ENCODE peak calls at places on chromosomes 12 and 14, in six cellular contexts. L is PC-3, F is HCT116, B is GM23248, S is MM.1S, A is SK-N-SH. I is an unnamed sample.

GRCh38 chr14:84646791-84647500 is 883.0 kb upstream of the FLRT2 start:
- DNase-seq in L (no peak), F (no peak), B (no peak), S (no peak), A (no peak), I (no peak)

GRCh38 chr14:41362134-41362533 is 244.5 kb upstream of the LRFN5 start:
- DNase-seq in L (peak), F (no peak), B (peak), S (no peak), A (no peak), I (no peak)

GRCh38 chr12:53842686-53843085 is 90.9 kb upstream of the CISTR start:
- DNase-seq in L (no peak), F (no peak), B (no peak), S (no peak), A (no peak), I (no peak)

GRCh38 chr14:99511421-99512109 is 30.4 kb downstream of the CCNK start:
- DNase-seq in L (no peak), F (no peak), B (peak), S (no peak), A (peak), I (no peak)

GRCh38 chr14:39186941-39187525 is 12.0 kb downstream of the PNN start:
- DNase-seq in L (no peak), F (no peak), B (no peak), S (no peak), A (no peak), I (no peak)

GRCh38 chr12:39573971-39574370 is 45.6 kb downstream of the ABCD2 start:
- DNase-seq in L (peak), F (no peak), B (no peak), S (no peak), A (no peak), I (no peak)

GRCh38 chr12:105382771-105383632 is 52.5 kb downstream of the C12orf75 start:
- DNase-seq in L (peak), F (peak), B (peak), S (peak), A (peak), I (peak)

GRCh38 chr12:88419794-88420193 is 160.5 kb downstream of the KITLG start:
- DNase-seq in L (peak), F (no peak), B (peak), S (no peak), A (no peak), I (no peak)

GRCh38 chr12:24890048-24890447 is 58.9 kb downstream of the BCAT1 start:
- DNase-seq in L (no peak), F (no peak), B (no peak), S (no peak), A (no peak), I (no peak)

GRCh38 chr12:99618657-99619056 is 28.9 kb upstream of the GARIN6 start:
- DNase-seq in L (no peak), F (no peak), B (peak), S (no peak), A (no peak), I (no peak)

GRCh38 chr12:99620159-99620479 is 27.4 kb upstream of the GARIN6 start:
- DNase-seq in L (no peak), F (no peak), B (no peak), S (no peak), A (no peak), I (no peak)

GRCh38 chr12:99619389-99620158 is 28.0 kb upstream of the GARIN6 start:
- DNase-seq in L (peak), F (peak), B (peak), S (peak), A (peak), I (peak)
- TF ChIP-seq EZH2phosphoT487 in L (no peak), F (no peak), B (no peak), S (no peak), A (no peak), I (no peak)

GRCh38 chr12:21502872-21503271 is 1.3 kb downstream of the GOLT1B start:
- DNase-seq in L (no peak), F (no peak), B (peak), S (no peak), A (no peak), I (no peak)

GRCh38 chr12:21502164-21502496 is 541 bp downstream of the GOLT1B start:
- DNase-seq in L (peak), F (no peak), B (peak), S (peak), A (no peak), I (no peak)

GRCh38 chr12:21501258-21502163 is at the start of the genes GOLT1B and RECQL:
- DNase-seq in L (peak), F (peak), B (peak), S (peak), A (peak), I (peak)

GRCh38 chr12:21509768-21510167 is 8.2 kb downstream of the GOLT1B start:
- DNase-seq in L (no peak), F (no peak), B (no peak), S (peak), A (no peak), I (no peak)

GRCh38 chr12:21505888-21506287 is 4.3 kb downstream of the GOLT1B start:
- DNase-seq in L (no peak), F (no peak), B (peak), S (no peak), A (no peak), I (no peak)
- H3K9ac ChIP-seq in L (no peak), F (no peak), B (no peak), S (no peak), A (no peak), I (no peak)

GRCh38 chr12:47747596-47748506 is 10.8 kb downstream of the RAPGEF3 start:
- DNase-seq in L (no peak), F (no peak), B (no peak), S (no peak), A (no peak), I (no peak)
- TF ChIP-seq EZH2phosphoT487 in L (no peak), F (no peak), B (no peak), S (no peak), A (no peak), I (no peak)

GRCh38 chr14:104695660-104696000 is 6.2 kb downstream of the INF2 start:
- DNase-seq in L (no peak), F (no peak), B (no peak), S (no peak), A (no peak), I (no peak)
- H3K9ac ChIP-seq in L (no peak), F (no peak), B (no peak), S (no peak), A (no peak), I (no peak)